ENCODE peak calls at places on chromosome 17, in seven cellular contexts. J is A172; M is A549; X is neural progenitor cell; I is activated CD8-positive, alpha-beta T cell treated with anti-CD3 and anti-CD28 coated beads, Interleukin-2, amount 10 ng/mL, durations not matched to agents 7 days and 5 days; T is fibroblast of lung; C is sigmoid colon. G is an unnamed sample.

GRCh38 chr17:57406131-57406980 is 150.0 kb downstream of the MSI2 start:
- DNase-seq in M (no peak), I (no peak), X (peak; percentile 97), J (peak; percentile 23), C (no peak), T (peak; percentile 27), G (no peak)

GRCh38 chr17:52079496-52079895 is 79.0 kb downstream of the CA10 start:
- DNase-seq in X (no peak), J (no peak), I (no peak), M (no peak), C (no peak), T (no peak), G (no peak)

GRCh38 chr17:38595892-38596291 is 9.9 kb downstream of the SRCIN1 start:
- DNase-seq in T (no peak), I (no peak), J (no peak), C (no peak), M (no peak), X (peak; percentile 23), G (no peak)

GRCh38 chr17:1865252-1866037 is 35.6 kb downstream of the RPA1 start:
- DNase-seq in X (no peak), C (no peak), M (peak; percentile 51), J (peak; percentile 54), T (peak; percentile 49), I (peak; percentile 70), G (no peak)

GRCh38 chr17:50817838-50818237 is 17.5 kb upstream of the WFIKKN2 start:
- DNase-seq in M (no peak), X (no peak), C (no peak), I (no peak), J (peak; percentile 28), T (no peak), G (no peak)

GRCh38 chr17:35169964-35170363 is 22.3 kb downstream of the UNC45B start:
- DNase-seq in X (no peak), T (no peak), C (no peak), I (no peak), J (no peak), M (no peak), G (peak; percentile 89)

GRCh38 chr17:16040710-16041251 is 41.2 kb downstream of the TTC19 start:
- DNase-seq in X (no peak), M (no peak), J (peak; percentile 11), T (peak; percentile 58), I (no peak), C (no peak), G (no peak)

GRCh38 chr17:27446569-27447301 is 9.5 kb upstream of the KSR1 start:
- DNase-seq in I (no peak), M (peak; percentile 38), T (peak; percentile 100), X (no peak), C (no peak), J (peak; percentile 85), G (no peak)

GRCh38 chr17:38729886-38730525 is at the start of gene CISD3:
- DNase-seq in C (peak; percentile 93), I (peak; percentile 88), J (peak; percentile 61), M (peak; percentile 88), X (peak; percentile 96), T (peak; percentile 81), G (peak; percentile 95)

GRCh38 chr17:81422776-81423697 is 27.8 kb downstream of the BAHCC1 start:
- DNase-seq in M (peak; percentile 96), T (peak; percentile 91), J (peak; percentile 96), C (peak; percentile 92), X (peak; percentile 66), I (no peak), G (peak; percentile 94)

GRCh38 chr17:12348476-12348875 is 317.2 kb upstream of the MYOCD start:
- DNase-seq in T (peak; percentile 21), X (no peak), M (peak; percentile 33), I (no peak), J (no peak), C (no peak), G (no peak)

GRCh38 chr17:33519692-33520091 is 226.6 kb upstream of the ASIC2 start:
- DNase-seq in T (no peak), I (no peak), J (no peak), C (no peak), X (no peak), M (no peak), G (no peak)

GRCh38 chr17:62679866-62680377 is 52.5 kb downstream of the MRC2 start:
- DNase-seq in X (no peak), J (no peak), T (no peak), C (peak; percentile 62), I (no peak), M (no peak), G (no peak)

GRCh38 chr17:78785011-78785662 is 3.1 kb upstream of the CYTH1 start:
- DNase-seq in C (peak; percentile 56), T (no peak), J (no peak), I (peak; percentile 33), M (no peak), X (no peak), G (no peak)

GRCh38 chr17:36850794-36851193 is 86.5 kb upstream of the LHX1 start:
- DNase-seq in J (peak; percentile 93), C (no peak), T (peak; percentile 34), X (no peak), M (peak; percentile 69), I (no peak), G (no peak)

GRCh38 chr17:21125862-21126261 is 902 bp upstream of the DHRS7B start:
- DNase-seq in C (no peak), I (peak; percentile 76), M (no peak), J (no peak), X (no peak), T (no peak), G (no peak)

GRCh38 chr17:77815127-77815905 is 143.2 kb upstream of the TNRC6C start:
- DNase-seq in M (no peak), C (peak; percentile 21), X (no peak), J (no peak), I (no peak), T (no peak), G (no peak)

GRCh38 chr17:38658741-38659345 is 15.9 kb downstream of the EPOP start:
- DNase-seq in C (no peak), I (no peak), J (no peak), M (no peak), X (no peak), T (no peak), G (no peak)

GRCh38 chr17:45847747-45848146 is 3.1 kb downstream of the SPPL2C start:
- DNase-seq in M (no peak), I (no peak), T (no peak), J (no peak), C (no peak), X (no peak), G (no peak)

GRCh38 chr17:5706835-5707234 is 122.5 kb upstream of the NLRP1 start:
- DNase-seq in J (peak; percentile 57), I (peak; percentile 65), X (peak; percentile 83), C (no peak), M (peak; percentile 67), T (peak; percentile 54), G (no peak)

GRCh38 chr17:30093463-30094147 is 23.0 kb upstream of the NSRP1 start:
- DNase-seq in M (peak; percentile 63), X (peak; percentile 79), C (no peak), I (peak; percentile 59), T (peak; percentile 61), J (peak; percentile 73), G (no peak)

GRCh38 chr17:41962768-41963434 is 3.7 kb upstream of the CNP start:
- DNase-seq in J (peak; percentile 44), I (peak; percentile 82), C (peak; percentile 90), T (peak; percentile 66), X (peak; percentile 92), M (peak; percentile 69), G (no peak)

GRCh38 chr17:42881768-42882565 is 18.6 kb upstream of the G6PC1 start:
- DNase-seq in M (no peak), C (no peak), T (no peak), J (no peak), X (no peak), I (no peak), G (no peak)

GRCh38 chr17:3502466-3502865 is 26.7 kb downstream of the ASPA start:
- DNase-seq in T (peak; percentile 1), M (no peak), J (no peak), X (no peak), C (no peak), I (no peak), G (no peak)

GRCh38 chr17:17412331-17412730 is 64.5 kb upstream of the MED9 start:
- DNase-seq in X (no peak), C (peak; percentile 36), T (no peak), J (peak; percentile 58), M (peak; percentile 52), I (no peak), G (no peak)

GRCh38 chr17:38332735-38333134 is 11.0 kb downstream of the GPR179 start:
- DNase-seq in I (no peak), T (no peak), M (no peak), X (no peak), C (no peak), J (no peak), G (no peak)

GRCh38 chr17:1019451-1019850 is 22.5 kb downstream of the TIMM22 start:
- DNase-seq in T (no peak), I (no peak), M (no peak), X (no peak), J (no peak), C (no peak), G (no peak)

GRCh38 chr17:1030684-1031557 is 34.0 kb downstream of the TIMM22 start:
- DNase-seq in X (peak; percentile 24), M (no peak), C (peak; percentile 87), T (peak; percentile 22), J (no peak), I (no peak), G (no peak)

G was measured in mesenteric fat pad.